ENCODE peak calls at places on chromosome 22, in ten cellular contexts. O is upper lobe of left lung, G is IMR-90, J is tibial artery, B is cardiac muscle cell, R is DND-41, E is AG04450, P is MM.1S, X is neuronal stem cell, H is mammary epithelial cell. T is an unnamed sample.

GRCh38 chr22:41862160-41862529 is 29.2 kb downstream of the SREBF2 start:
- DNase-seq in O (no peak), G (peak; percentile 23), J (no peak), B (no peak), R (no peak), E (no peak), P (no peak), X (no peak), H (peak; percentile 34), T (peak; percentile 55)

GRCh38 chr22:45317551-45318167 is 7.9 kb downstream of the FAM118A start:
- DNase-seq in O (peak; percentile 47), G (peak; percentile 37), J (peak; percentile 87), B (no peak), R (no peak), E (no peak), P (no peak), X (no peak), H (peak; percentile 70), T (no peak)

GRCh38 chr22:43925433-43926348 is 2.1 kb downstream of the PNPLA3 start:
- DNase-seq in O (no peak), G (no peak), J (no peak), B (no peak), R (no peak), E (no peak), P (no peak), X (peak; percentile 80), H (peak; percentile 89), T (no peak)

GRCh38 chr22:37032535-37033460 is 13.3 kb downstream of the MPST start:
- DNase-seq in O (peak; percentile 90), G (peak; percentile 37), J (peak; percentile 33), B (no peak), R (no peak), E (no peak), P (no peak), X (no peak), H (peak; percentile 86), T (no peak)

GRCh38 chr22:49008682-49009235 is 818.9 kb downstream of the BRD1 start:
- DNase-seq in O (no peak), G (no peak), J (peak; percentile 6), B (no peak), R (no peak), E (no peak), P (no peak), X (no peak), H (no peak), T (no peak)

GRCh38 chr22:38467904-38468760 is at the start of gene KDELR3:
- DNase-seq in O (peak; percentile 64), G (peak; percentile 71), J (peak; percentile 39), B (peak; percentile 61), R (no peak), E (peak; percentile 30), P (no peak), X (no peak), H (peak; percentile 81), T (no peak)

GRCh38 chr22:45224331-45224730 is 16.4 kb downstream of the KIAA0930 start:
- DNase-seq in O (no peak), G (no peak), J (no peak), B (no peak), R (no peak), E (no peak), P (no peak), X (no peak), H (no peak), T (no peak)

GRCh38 chr22:38238519-38239051 is 34.2 kb downstream of the TMEM184B start:
- DNase-seq in O (no peak), G (peak; percentile 73), J (no peak), B (no peak), R (no peak), E (no peak), P (no peak), X (no peak), H (no peak), T (no peak)

GRCh38 chr22:46764779-46765485 is 2.5 kb downstream of the TBC1D22A start:
- DNase-seq in O (peak; percentile 62), G (no peak), J (no peak), B (no peak), R (no peak), E (no peak), P (no peak), X (no peak), H (no peak), T (no peak)

GRCh38 chr22:46763051-46763705 is 728 bp downstream of the TBC1D22A start:
- DNase-seq in O (no peak), G (peak; percentile 7), J (peak; percentile 56), B (no peak), R (peak; percentile 62), E (no peak), P (peak; percentile 28), X (no peak), H (no peak), T (peak; percentile 25)

GRCh38 chr22:46762238-46763050 is at the start of gene TBC1D22A:
- DNase-seq in O (peak; percentile 92), G (peak; percentile 92), J (peak; percentile 92), B (peak; percentile 97), R (peak; percentile 95), E (peak; percentile 80), P (peak; percentile 97), X (peak; percentile 92), H (peak; percentile 88), T (peak; percentile 94)

GRCh38 chr22:46766611-46767010 is 4.2 kb downstream of the TBC1D22A start:
- DNase-seq in O (no peak), G (no peak), J (no peak), B (no peak), R (no peak), E (no peak), P (no peak), X (no peak), H (no peak), T (no peak)

GRCh38 chr22:46764140-46764680 is 1.8 kb downstream of the TBC1D22A start:
- DNase-seq in O (no peak), G (peak; percentile 17), J (no peak), B (no peak), R (no peak), E (no peak), P (no peak), X (no peak), H (no peak), T (no peak)
- H3K4me3 ChIP-seq in O (no peak overlapping the region), G (no peak overlapping the region), J (no peak overlapping the region), B (no peak overlapping the region), R (no peak overlapping the region), E (no peak overlapping the region), P (no peak overlapping the region), X (no peak overlapping the region), H (no peak overlapping the region), T (no peak overlapping the region)

GRCh38 chr22:25027959-25028840 is 75.7 kb downstream of the KIAA1671 start:
- DNase-seq in O (no peak), G (no peak), J (no peak), B (peak; percentile 65), R (no peak), E (no peak), P (no peak), X (peak; percentile 38), H (no peak), T (no peak)
- H3K27ac ChIP-seq in O (peak overlapping the region; percentile 77), G (no peak overlapping the region), J (no peak overlapping the region), B (peak overlapping the region; percentile 96), R (no peak overlapping the region), E (no peak overlapping the region), P (no peak overlapping the region), X (no peak overlapping the region), H (no peak overlapping the region), T (no peak overlapping the region)

GRCh38 chr22:17441326-17441725 is 72.1 kb downstream of the CECR2 start:
- DNase-seq in O (no peak), G (no peak), J (no peak), B (no peak), R (no peak), E (no peak), P (no peak), X (no peak), H (no peak), T (no peak)

GRCh38 chr22:17435375-17435774 is 66.1 kb downstream of the CECR2 start:
- DNase-seq in O (no peak), G (no peak), J (no peak), B (no peak), R (no peak), E (no peak), P (no peak), X (no peak), H (no peak), T (no peak)

GRCh38 chr22:17434856-17435255 is 65.6 kb downstream of the CECR2 start:
- DNase-seq in O (no peak), G (no peak), J (no peak), B (no peak), R (no peak), E (no peak), P (no peak), X (no peak), H (peak; percentile 21), T (no peak)

GRCh38 chr22:17436382-17436951 is 67.2 kb downstream of the CECR2 start:
- DNase-seq in O (peak; percentile 54), G (no peak), J (no peak), B (peak; percentile 50), R (no peak), E (no peak), P (peak; percentile 83), X (peak; percentile 14), H (no peak), T (no peak)

DNA sequence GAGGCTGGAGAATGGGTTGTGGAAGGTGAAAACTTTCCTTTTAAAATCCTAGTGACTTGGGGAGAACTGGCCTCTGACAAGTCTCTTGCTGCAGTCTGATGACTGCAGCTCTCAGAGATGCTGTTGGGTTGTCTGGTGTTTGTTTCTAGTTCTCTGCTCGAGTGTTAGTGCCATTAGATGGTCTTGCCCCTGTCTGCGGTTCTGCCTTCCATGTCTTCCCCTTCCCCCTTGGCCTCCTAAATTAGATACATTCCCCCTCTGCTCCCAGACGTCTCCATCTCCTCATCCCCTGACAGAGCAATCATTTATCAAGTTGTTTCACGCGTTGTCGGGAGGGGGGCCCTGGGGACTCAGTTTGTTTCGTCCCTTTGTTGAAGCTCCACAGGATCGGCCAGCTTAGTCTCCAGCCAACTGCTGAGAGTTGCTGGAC is 67.7 kb downstream of the CECR2 start:
- DNase-seq in O (no peak), G (no peak), J (no peak), B (peak; percentile 61), R (no peak), E (no peak), P (no peak), X (peak; percentile 72), H (no peak), T (no peak)
- H3K4me3 ChIP-seq in O (no peak overlapping the region), G (no peak overlapping the region), J (no peak overlapping the region), B (peak overlapping the region; percentile 21), R (no peak overlapping the region), E (no peak overlapping the region), P (peak overlapping the region; percentile 7), X (peak overlapping the region; percentile 22), H (no peak overlapping the region), T (no peak overlapping the region)

GRCh38 chr22:23392420-23393121 is 187.5 kb downstream of the IGLL1 start:
- DNase-seq in O (no peak), G (no peak), J (peak; percentile 5), B (no peak), R (no peak), E (no peak), P (no peak), X (no peak), H (no peak), T (no peak)

GRCh38 chr22:23394525-23395326 is 185.4 kb downstream of the IGLL1 start:
- DNase-seq in O (no peak), G (no peak), J (no peak), B (no peak), R (no peak), E (no peak), P (no peak), X (no peak), H (no peak), T (no peak)

GRCh38 chr22:23396362-23397007 is 183.6 kb downstream of the IGLL1 start:
- DNase-seq in O (no peak), G (no peak), J (peak; percentile 9), B (no peak), R (peak; percentile 56), E (no peak), P (no peak), X (no peak), H (no peak), T (no peak)

GRCh38 chr22:23395476-23396361 is 184.4 kb downstream of the IGLL1 start:
- DNase-seq in O (no peak), G (no peak), J (no peak), B (no peak), R (peak; percentile 24), E (no peak), P (no peak), X (no peak), H (no peak), T (no peak)

DNA sequence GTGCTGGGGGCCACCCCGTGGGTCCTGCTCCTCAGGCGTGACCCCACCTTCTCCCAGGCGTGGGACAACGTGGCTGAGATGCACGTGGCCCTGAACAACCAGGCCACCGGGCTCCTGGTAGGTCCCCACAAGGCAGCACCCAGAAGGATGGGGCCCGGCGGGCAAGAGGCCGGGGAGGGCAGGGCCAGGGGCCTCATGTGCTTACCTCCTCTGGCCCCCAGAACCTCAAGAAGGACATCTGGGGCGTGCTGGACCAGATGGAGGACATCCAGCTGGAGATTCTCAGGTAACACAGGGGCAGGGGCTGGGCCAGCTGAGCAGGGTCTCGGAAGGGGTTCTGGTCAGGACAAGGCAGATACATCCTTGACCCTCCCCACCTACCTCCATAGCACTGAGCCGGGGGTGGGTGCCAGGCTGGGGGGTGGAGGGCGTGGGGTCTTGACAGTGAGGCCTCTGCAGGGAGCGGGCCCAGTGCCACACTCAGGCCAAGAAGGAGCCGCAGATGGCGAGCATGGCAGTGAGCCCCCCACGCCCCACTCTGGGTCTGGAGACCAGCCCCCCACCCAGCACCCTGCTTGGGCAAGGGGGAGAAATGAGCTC is 186.3 kb downstream of the IGLL1 start:
- DNase-seq in O (no peak), G (no peak), J (peak; percentile 12), B (no peak), R (no peak), E (no peak), P (no peak), X (no peak), H (no peak), T (no peak)
- H3K27ac ChIP-seq in O (no peak overlapping the region), G (no peak overlapping the region), J (no peak overlapping the region), B (no peak overlapping the region), R (no peak overlapping the region), E (no peak overlapping the region), P (no peak overlapping the region), X (no peak overlapping the region), H (no peak overlapping the region), T (no peak overlapping the region)

T was measured in naive thymus-derived CD4-positive, alpha-beta T cell.